ENCODE peak calls at places on chromosomes 2 and 18, in eight cellular contexts. Y, E, W, T, K, L, M and J are unnamed samples.

GRCh38 chr2:226995625-226996041 is 159.8 kb downstream of the RHBDD1 start:
- DNase-seq in E (no peak), L (peak; percentile 92), K (peak; percentile 86), W (peak; percentile 72), M (peak; percentile 97), Y (no peak), T (peak; percentile 65), J (peak; percentile 21)

GRCh38 chr2:44981714-44982108 is 27.5 kb downstream of the SIX2 start:
- DNase-seq in Y (peak; percentile 68), L (peak; percentile 79), M (peak; percentile 89), K (peak; percentile 86), T (peak; percentile 82), E (peak; percentile 74), W (no peak), J (peak; percentile 78)

GRCh38 chr2:158725496-158725895 is 69.6 kb upstream of the DAPL1 start:
- DNase-seq in K (no peak), T (no peak), Y (no peak), E (no peak), M (peak; percentile 69), W (no peak), L (no peak), J (no peak)

GRCh38 chr2:29314816-29315571 is 199.8 kb downstream of the CLIP4 start:
- DNase-seq in L (peak; percentile 6), Y (no peak), M (peak; percentile 59), E (no peak), K (peak; percentile 11), T (no peak), W (no peak), J (no peak)

GRCh38 chr2:201320257-201320656 is 36.9 kb downstream of the FLACC1 start:
- DNase-seq in M (no peak), L (no peak), W (no peak), E (no peak), K (no peak), Y (no peak), T (no peak), J (no peak)

GRCh38 chr2:1154710-1155594 is 204.3 kb downstream of the SNTG2 start:
- DNase-seq in M (no peak), T (no peak), W (no peak), Y (no peak), E (no peak), L (no peak), K (no peak), J (no peak)

GRCh38 chr2:113175101-113175628 is 1.4 kb downstream of the PSD4 start:
- DNase-seq in K (no peak), Y (no peak), M (no peak), E (no peak), W (peak; percentile 22), L (no peak), T (no peak), J (peak; percentile 24)

GRCh38 chr2:5697554-5697953 is 5.4 kb downstream of the SOX11 start:
- DNase-seq in K (no peak), W (no peak), L (no peak), T (no peak), M (no peak), Y (no peak), E (no peak), J (no peak)

GRCh38 chr2:215565897-215566296 is 130.0 kb upstream of the FN1 start:
- DNase-seq in W (no peak), M (no peak), L (no peak), K (no peak), T (no peak), Y (no peak), E (no peak), J (no peak)

GRCh38 chr2:113157108-113157896 is 16.5 kb upstream of the PSD4 start:
- DNase-seq in M (peak; percentile 75), E (peak; percentile 66), Y (peak; percentile 87), T (peak; percentile 23), K (peak; percentile 16), W (peak; percentile 89), L (peak; percentile 60), J (peak; percentile 86)

GRCh38 chr2:20650412-20650879 is 452 bp downstream of the HS1BP3 start:
- DNase-seq in E (no peak), M (peak; percentile 16), L (peak; percentile 42), T (peak; percentile 51), W (peak; percentile 80), K (peak; percentile 41), Y (no peak), J (no peak)

DNA sequence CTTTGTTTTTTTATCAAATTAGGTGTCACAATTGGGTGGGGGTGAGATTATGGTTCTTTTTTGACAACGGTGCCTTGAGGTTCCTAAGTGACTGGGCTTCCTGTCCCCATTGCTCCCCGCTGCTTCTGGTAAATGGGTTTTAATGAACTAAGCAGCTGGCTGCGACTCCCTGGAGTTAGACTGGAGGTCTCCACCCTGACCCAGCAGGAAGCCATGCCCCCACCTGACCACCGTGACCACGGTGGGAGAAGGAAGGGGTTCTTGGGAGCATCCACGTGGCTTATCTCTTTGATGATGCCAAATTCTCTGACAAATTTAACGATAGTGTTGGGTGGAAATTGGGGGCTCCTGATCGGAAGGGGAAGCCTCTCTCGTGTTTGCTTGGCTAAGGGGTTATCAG is 12.2 kb downstream of the CNDP2 start:
- DNase-seq in M (no peak), Y (no peak), E (no peak), W (no peak), T (no peak), L (no peak), K (no peak), J (no peak)
- H3K27ac ChIP-seq in M (no peak overlapping the region), Y (no peak overlapping the region), E (no peak overlapping the region), W (no peak overlapping the region), T (no peak overlapping the region), L (no peak overlapping the region), K (peak overlapping the region; percentile 71), J (peak overlapping the region; percentile 75)

GRCh38 chr2:97910403-97911209 is 85.1 kb downstream of the TMEM131 start:
- DNase-seq in Y (no peak), E (no peak), T (no peak), K (no peak), W (no peak), L (no peak), M (no peak), J (no peak)

GRCh38 chr2:97908208-97908676 is 87.5 kb downstream of the TMEM131 start:
- DNase-seq in K (no peak), W (no peak), Y (no peak), L (no peak), T (no peak), E (no peak), M (no peak), J (no peak)

GRCh38 chr2:97906309-97906708 is 89.4 kb downstream of the TMEM131 start:
- DNase-seq in E (no peak), T (no peak), W (no peak), L (peak; percentile 31), M (peak; percentile 3), K (peak; percentile 7), Y (no peak), J (no peak)

GRCh38 chr2:97905294-97905693 is 90.5 kb downstream of the TMEM131 start:
- DNase-seq in W (no peak), Y (no peak), L (no peak), K (no peak), T (no peak), M (no peak), E (no peak), J (no peak)

DNA sequence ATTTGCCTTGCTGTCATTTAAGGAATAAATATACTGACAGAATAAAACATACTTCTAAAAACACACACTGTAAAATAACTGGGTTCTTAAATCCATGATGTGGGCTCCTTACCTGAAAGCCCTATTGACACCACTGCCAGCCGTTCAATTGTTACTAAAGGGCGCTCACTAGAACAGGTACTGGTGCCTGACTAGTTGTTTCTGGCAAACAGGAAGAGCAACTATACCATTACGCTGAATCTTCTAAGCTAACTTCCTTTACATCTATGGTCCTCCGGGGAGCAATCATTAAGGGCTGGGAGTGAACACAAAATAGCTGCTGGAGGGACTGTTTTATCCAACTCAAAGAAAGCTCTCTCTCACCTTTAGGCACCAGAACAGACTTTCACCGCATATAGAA is 88.1 kb downstream of the TMEM131 start:
- DNase-seq in W (no peak), M (no peak), Y (no peak), T (no peak), K (no peak), L (no peak), E (no peak), J (no peak)
- H3K4me3 ChIP-seq in W (no peak overlapping the region), M (no peak overlapping the region), Y (no peak overlapping the region), T (no peak overlapping the region), K (no peak overlapping the region), L (no peak overlapping the region), E (no peak overlapping the region), J (no peak overlapping the region)

DNA sequence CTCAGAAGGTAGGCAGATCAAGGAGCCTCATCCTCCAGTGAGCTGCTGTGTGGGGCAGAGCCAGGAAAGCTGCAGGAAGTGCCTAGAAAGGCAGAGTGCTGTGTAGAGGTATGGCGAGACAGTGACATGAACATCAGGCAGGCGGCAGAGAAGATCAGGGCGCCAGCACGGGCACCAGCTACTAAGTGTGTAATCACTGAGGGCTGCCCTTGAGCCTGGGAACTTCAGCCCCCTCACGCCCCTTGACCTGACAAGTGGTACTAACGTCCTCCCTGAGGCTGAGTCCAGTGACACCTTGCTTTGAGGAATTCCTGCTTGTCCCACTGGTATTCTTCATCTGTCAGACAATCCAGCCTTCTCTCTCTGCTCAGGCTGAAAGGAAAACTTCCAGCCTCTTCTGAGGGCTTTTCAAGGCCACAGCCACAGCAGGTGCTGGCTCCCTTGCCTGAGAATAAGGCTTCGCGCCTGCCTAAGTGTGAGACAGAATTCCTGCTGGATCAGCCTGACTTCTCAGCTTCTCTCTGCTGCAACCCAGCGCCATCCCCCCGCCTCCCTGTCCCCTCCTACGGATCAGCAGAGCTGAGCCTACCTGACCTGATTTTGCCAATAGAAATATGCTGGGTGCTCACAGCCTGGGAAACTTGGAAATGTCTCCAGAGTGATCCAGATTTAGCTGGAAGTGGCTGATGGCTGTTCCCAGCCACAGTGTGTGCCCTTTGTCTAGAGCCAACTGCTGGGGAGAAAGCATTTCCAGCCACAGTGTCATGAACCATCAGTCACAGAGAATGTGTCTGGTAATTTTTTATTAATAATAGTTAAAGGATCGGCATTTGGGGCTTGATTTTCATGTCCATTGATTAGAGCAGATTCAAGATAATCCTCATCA is 148.0 kb downstream of the SMAD7 start:
- DNase-seq in K (no peak), M (no peak), W (no peak), T (no peak), L (no peak), Y (peak; percentile 93), E (no peak), J (peak; percentile 19)
- H3K27ac ChIP-seq in K (peak overlapping the region; percentile 86), M (no peak overlapping the region), W (no peak overlapping the region), T (no peak overlapping the region), L (no peak overlapping the region), Y (peak overlapping the region; percentile 86), E (no peak overlapping the region), J (peak overlapping the region; percentile 31)

GRCh38 chr2:17876590-17876989 is 1.9 kb upstream of the KCNS3 start:
- DNase-seq in W (no peak), M (no peak), Y (no peak), L (no peak), K (no peak), T (no peak), E (no peak), J (no peak)

GRCh38 chr2:17877811-17878221 is 651 bp upstream of the KCNS3 start:
- DNase-seq in T (no peak), M (no peak), W (no peak), Y (peak; percentile 14), K (peak; percentile 8), L (no peak), E (no peak), J (peak; percentile 13)

GRCh38 chr2:17879913-17880274 is 1.4 kb downstream of the KCNS3 start:
- DNase-seq in T (no peak), Y (no peak), K (no peak), W (no peak), M (no peak), L (no peak), E (no peak), J (peak; percentile 6)

GRCh38 chr2:17878222-17879136 is at the start of gene KCNS3:
- DNase-seq in K (peak; percentile 37), T (no peak), E (peak; percentile 87), W (peak; percentile 83), M (peak; percentile 52), L (peak; percentile 55), Y (peak; percentile 55), J (peak; percentile 51)

GRCh38 chr2:17879137-17879912 is 858 bp downstream of the KCNS3 start:
- DNase-seq in T (peak; percentile 62), M (peak; percentile 68), L (peak; percentile 64), Y (peak; percentile 65), W (peak; percentile 86), E (peak; percentile 28), K (peak; percentile 38), J (peak; percentile 79)
- H3K4me3 ChIP-seq in T (peak overlapping the region; percentile 61), M (peak overlapping the region; percentile 76), L (no peak overlapping the region), Y (peak overlapping the region; percentile 63), W (peak overlapping the region; percentile 61), E (peak overlapping the region; percentile 47), K (peak overlapping the region; percentile 87), J (peak overlapping the region; percentile 58)